ENCODE peak calls at places on chromosomes 6 and 20, in nine cellular contexts. I, H, P, J, F, K, Z, U and T are unnamed samples.

GRCh38 chr20:53698321-53698978 is 104.8 kb upstream of the ZNF217 start:
- DNase-seq in I (no peak), H (peak; percentile 49), P (no peak), J (no peak), F (no peak), K (no peak), Z (no peak), U (no peak), T (no peak)

GRCh38 chr6:12354499-12354898 is 64.3 kb downstream of the EDN1 start:
- DNase-seq in I (peak; percentile 22), H (no peak), P (peak; percentile 74), J (peak; percentile 89), F (no peak), K (no peak), Z (no peak), U (no peak), T (no peak)

GRCh38 chr20:63778034-63778752 is 38.6 kb downstream of the SLC2A4RG start:
- DNase-seq in I (no peak), H (no peak), P (no peak), J (no peak), F (no peak), K (no peak), Z (no peak), U (no peak), T (no peak)

GRCh38 chr6:140494321-140495085 is 1120.1 kb upstream of the CITED2 start:
- DNase-seq in I (no peak), H (no peak), P (no peak), J (no peak), F (no peak), K (no peak), Z (no peak), U (no peak), T (no peak)

GRCh38 chr6:139161817-139162284 is 27.0 kb downstream of the HECA start:
- DNase-seq in I (peak; percentile 88), H (no peak), P (no peak), J (no peak), F (peak; percentile 82), K (no peak), Z (no peak), U (peak; percentile 89), T (peak; percentile 36)

GRCh38 chr6:16031278-16031981 is 97.5 kb upstream of the MYLIP start:
- DNase-seq in I (no peak), H (peak; percentile 21), P (no peak), J (no peak), F (no peak), K (no peak), Z (no peak), U (no peak), T (no peak)

GRCh38 chr20:64223526-64224067 is 32.0 kb upstream of the PCMTD2 start:
- DNase-seq in I (no peak), H (no peak), P (no peak), J (peak; percentile 24), F (no peak), K (peak; percentile 78), Z (no peak), U (no peak), T (no peak)

GRCh38 chr6:153031335-153031955 is 28.9 kb upstream of the MTRF1L start:
- DNase-seq in I (no peak), H (no peak), P (no peak), J (peak; percentile 17), F (no peak), K (no peak), Z (no peak), U (no peak), T (no peak)

GRCh38 chr6:6713660-6714446 is 125.3 kb downstream of the LY86 start:
- DNase-seq in I (no peak), H (peak; percentile 72), P (no peak), J (peak; percentile 52), F (no peak), K (no peak), Z (no peak), U (no peak), T (no peak)

GRCh38 chr20:55004044-55004443 is 528.7 kb downstream of the DOK5 start:
- DNase-seq in I (no peak), H (no peak), P (no peak), J (no peak), F (no peak), K (no peak), Z (no peak), U (no peak), T (no peak)

GRCh38 chr6:92043782-92044181 is 1375.6 kb downstream of the EPHA7 start:
- DNase-seq in I (no peak), H (no peak), P (no peak), J (no peak), F (no peak), K (no peak), Z (no peak), U (no peak), T (no peak)

GRCh38 chr20:40293740-40294139 is 395.3 kb downstream of the MAFB start:
- DNase-seq in I (no peak), H (no peak), P (no peak), J (no peak), F (no peak), K (no peak), Z (no peak), U (no peak), T (no peak)
- TF ChIP-seq CTCF in I (no peak), H (no peak), P (no peak), J (no peak), F (no peak), K (no peak), Z (no peak), U (no peak), T (no peak)

GRCh38 chr6:169500688-169501087 is 201.1 kb downstream of the WDR27 start:
- DNase-seq in I (no peak), H (no peak), P (no peak), J (no peak), F (no peak), K (no peak), Z (no peak), U (no peak), T (no peak)
- TF ChIP-seq CTCF in I (no peak), H (no peak), P (no peak), J (no peak), F (no peak), K (no peak), Z (no peak), U (no peak), T (no peak)

GRCh38 chr6:166333172-166333995 is 9.0 kb downstream of the SFT2D1 start:
- DNase-seq in I (peak; percentile 75), H (peak; percentile 66), P (no peak), J (no peak), F (peak; percentile 81), K (peak; percentile 25), Z (peak; percentile 33), U (peak; percentile 55), T (no peak)

GRCh38 chr6:166331503-166332133 is 10.7 kb downstream of the SFT2D1 start:
- DNase-seq in I (no peak), H (no peak), P (no peak), J (no peak), F (no peak), K (no peak), Z (no peak), U (no peak), T (no peak)

GRCh38 chr6:166334878-166335277 is 7.5 kb downstream of the SFT2D1 start:
- DNase-seq in I (no peak), H (no peak), P (no peak), J (no peak), F (no peak), K (no peak), Z (no peak), U (no peak), T (no peak)

GRCh38 chr6:166335378-166336366 is 6.7 kb downstream of the SFT2D1 start:
- DNase-seq in I (no peak), H (no peak), P (no peak), J (no peak), F (no peak), K (no peak), Z (no peak), U (no peak), T (no peak)

DNA sequence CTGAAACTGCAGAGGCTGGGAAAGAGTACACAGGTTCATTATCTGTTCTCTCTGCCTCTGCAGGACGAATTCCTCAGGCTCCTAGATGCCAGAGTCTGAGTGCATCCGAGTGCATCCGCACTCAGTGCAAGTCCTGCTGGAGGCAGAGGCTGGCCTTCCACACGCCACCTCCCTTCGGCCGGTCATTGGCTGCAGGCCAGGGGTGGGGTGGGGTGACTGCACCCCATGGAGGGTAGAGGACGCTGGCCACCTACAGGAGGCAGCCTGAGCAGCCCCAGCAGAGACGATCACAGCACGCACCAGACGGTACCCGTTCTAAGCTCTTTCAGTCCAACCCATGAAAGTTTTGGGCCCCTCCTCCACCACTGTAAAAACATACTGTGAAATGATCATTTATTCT is 11.7 kb downstream of the SFT2D1 start:
- DNase-seq in I (no peak), H (no peak), P (no peak), J (peak; percentile 45), F (no peak), K (peak; percentile 76), Z (no peak), U (no peak), T (no peak)
- TF ChIP-seq CTCF in I (no peak), H (no peak), P (no peak), J (peak; percentile 26), F (no peak), K (no peak), Z (no peak), U (no peak), T (no peak)

GRCh38 chr6:149844480-149844879 is 19.7 kb downstream of the LRP11 start:
- DNase-seq in I (no peak), H (no peak), P (no peak), J (no peak), F (no peak), K (no peak), Z (no peak), U (no peak), T (no peak)

GRCh38 chr6:149845549-149845948 is 18.6 kb downstream of the LRP11 start:
- DNase-seq in I (no peak), H (no peak), P (no peak), J (no peak), F (no peak), K (no peak), Z (no peak), U (no peak), T (no peak)

GRCh38 chr6:149843051-149843633 is 21.0 kb downstream of the LRP11 start:
- DNase-seq in I (no peak), H (no peak), P (no peak), J (no peak), F (no peak), K (no peak), Z (no peak), U (no peak), T (no peak)

GRCh38 chr6:149842331-149842730 is 21.8 kb downstream of the LRP11 start:
- DNase-seq in I (no peak), H (no peak), P (no peak), J (no peak), F (no peak), K (no peak), Z (no peak), U (no peak), T (no peak)

DNA sequence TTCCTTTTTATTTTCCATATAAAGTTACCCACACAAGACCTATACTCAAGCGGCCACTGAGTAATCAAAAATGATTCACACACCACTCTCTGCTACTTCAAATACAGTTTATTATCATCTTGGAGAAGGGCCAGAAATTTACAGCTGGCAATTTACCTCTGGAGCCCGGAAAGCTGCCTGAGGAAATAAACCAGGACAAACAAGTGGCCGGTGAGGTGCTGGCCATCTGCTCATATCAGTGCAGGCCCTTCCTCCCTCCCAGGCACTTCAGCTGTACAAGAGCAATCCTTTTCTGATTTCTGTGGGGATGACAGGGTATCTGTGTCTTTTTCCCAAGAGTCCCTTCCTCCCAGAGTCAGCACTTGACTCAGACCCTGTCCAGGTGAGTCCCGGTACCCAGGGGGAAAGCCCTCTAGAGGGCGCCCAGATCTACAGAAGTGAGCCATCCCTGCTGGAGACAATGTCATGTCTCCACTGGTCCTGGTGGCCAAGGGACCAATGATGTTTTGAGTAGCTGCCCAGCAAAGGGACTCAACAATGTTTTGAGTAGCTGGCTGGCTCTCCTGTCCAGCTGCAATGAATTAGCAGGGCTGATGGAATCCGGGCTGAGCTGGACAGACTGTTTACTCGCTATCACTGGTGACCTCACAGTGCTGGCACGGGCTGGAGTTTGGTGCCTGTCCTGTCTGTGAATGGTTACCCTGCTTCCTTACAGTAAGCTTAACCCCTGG is 23.6 kb downstream of the LRP11 start:
- DNase-seq in I (peak; percentile 66), H (peak; percentile 52), P (peak; percentile 65), J (peak; percentile 67), F (peak; percentile 69), K (peak; percentile 50), Z (no peak), U (no peak), T (no peak)
- TF ChIP-seq CTCF in I (peak; percentile 39), H (peak; percentile 77), P (no peak), J (peak; percentile 84), F (peak; percentile 53), K (peak; percentile 30), Z (no peak), U (peak; percentile 80), T (peak; percentile 29)